ENCODE peak calls at places on chromosome 1, in nine cellular contexts. W, V, Y, Z, R, K, J, U and A are unnamed samples.

GRCh38 chr1:20400341-20401177 is 85.5 kb downstream of the CAMK2N1 start:
- DNase-seq in W (no peak), V (no peak), Y (no peak), Z (peak; percentile 39), R (no peak), K (no peak), J (no peak), U (no peak), A (no peak)

GRCh38 chr1:21335750-21336168 is 45.5 kb upstream of the ECE1 start:
- DNase-seq in W (no peak), V (no peak), Y (peak; percentile 92), Z (no peak), R (no peak), K (no peak), J (no peak), U (peak; percentile 88), A (no peak)

GRCh38 chr1:235295902-235296350 is 32.1 kb downstream of the ARID4B start:
- DNase-seq in W (no peak), V (no peak), Y (no peak), Z (no peak), R (peak; percentile 20), K (no peak), J (peak; percentile 95), U (peak; percentile 62), A (no peak)

GRCh38 chr1:162663589-162664030 is 31.3 kb downstream of the DDR2 start:
- DNase-seq in W (no peak), V (no peak), Y (no peak), Z (peak; percentile 53), R (no peak), K (no peak), J (peak; percentile 83), U (no peak), A (peak; percentile 62)

GRCh38 chr1:84884671-84885389 is 8.2 kb downstream of the LPAR3 start:
- DNase-seq in W (no peak), V (no peak), Y (no peak), Z (no peak), R (no peak), K (no peak), J (no peak), U (no peak), A (peak; percentile 80)

GRCh38 chr1:94329276-94329675 is 88.9 kb upstream of the ABCD3 start:
- DNase-seq in W (no peak), V (no peak), Y (no peak), Z (no peak), R (no peak), K (no peak), J (no peak), U (no peak), A (peak; percentile 41)

GRCh38 chr1:26404641-26405040 is 6.0 kb upstream of the LIN28A start:
- DNase-seq in W (no peak), V (no peak), Y (no peak), Z (no peak), R (no peak), K (no peak), J (no peak), U (no peak), A (no peak)

GRCh38 chr1:31707711-31708110 is 3.9 kb upstream of the COL16A1 start:
- DNase-seq in W (no peak), V (no peak), Y (no peak), Z (no peak), R (no peak), K (no peak), J (no peak), U (peak; percentile 32), A (no peak)

GRCh38 chr1:155127105-155127671 is 488 bp upstream of the EFNA1 start:
- DNase-seq in W (no peak), V (no peak), Y (peak; percentile 54), Z (peak; percentile 69), R (no peak), K (peak; percentile 93), J (no peak), U (peak; percentile 88), A (no peak)

GRCh38 chr1:202105571-202106339 is 17.0 kb upstream of the GPR37L1 start:
- DNase-seq in W (no peak), V (no peak), Y (peak; percentile 63), Z (peak; percentile 88), R (no peak), K (peak; percentile 87), J (no peak), U (peak; percentile 96), A (peak; percentile 43)

GRCh38 chr1:209375681-209376360 is 207.7 kb upstream of the CAMK1G start:
- DNase-seq in W (no peak), V (no peak), Y (no peak), Z (no peak), R (no peak), K (no peak), J (no peak), U (no peak), A (peak; percentile 76)

GRCh38 chr1:7127322-7128050 is 342.2 kb downstream of the CAMTA1 start:
- DNase-seq in W (no peak), V (no peak), Y (no peak), Z (no peak), R (no peak), K (no peak), J (no peak), U (no peak), A (no peak)

GRCh38 chr1:241632987-241633386 is 7.2 kb downstream of the CHML start:
- DNase-seq in W (no peak), V (no peak), Y (no peak), Z (no peak), R (no peak), K (no peak), J (no peak), U (no peak), A (no peak)

GRCh38 chr1:28640766-28641165 is 2.1 kb downstream of the TAF12 start:
- DNase-seq in W (no peak), V (peak; percentile 32), Y (peak; percentile 30), Z (no peak), R (no peak), K (no peak), J (no peak), U (peak; percentile 43), A (no peak)

GRCh38 chr1:19191811-19192210 is 18.3 kb downstream of the UBR4 start:
- DNase-seq in W (no peak), V (no peak), Y (no peak), Z (no peak), R (no peak), K (no peak), J (no peak), U (no peak), A (no peak)

GRCh38 chr1:184513966-184514365 is 127.1 kb downstream of the C1orf21 start:
- DNase-seq in W (no peak), V (no peak), Y (no peak), Z (no peak), R (no peak), K (no peak), J (no peak), U (peak; percentile 37), A (no peak)

GRCh38 chr1:172452536-172453159 is 8.8 kb upstream of the PIGC start:
- DNase-seq in W (no peak), V (no peak), Y (no peak), Z (no peak), R (no peak), K (no peak), J (no peak), U (no peak), A (no peak)